ENCODE peak calls at places on chromosomes 3 and 15, in six cellular contexts. H, B, E, O, Y and K are unnamed samples. For H3K9me3 and H3K4me1, the result is how much of the 10 kb centered on the place peaks cover.

GRCh38 chr3:121998030-121998580 is 23.9 kb downstream of the ILDR1 start:
- DNase-seq in H (no peak), B (no peak), E (no peak), O (no peak), Y (no peak), K (no peak)

GRCh38 chr3:14490831-14491230 is 49.3 kb downstream of the GRIP2 start:
- DNase-seq in Y (no peak), H (no peak), B (no peak), E (no peak), O (no peak), K (no peak)

GRCh38 chr3:98343647-98344507 is 9.8 kb upstream of the OR5K4 start:
- DNase-seq in B (no peak), H (no peak), O (peak), Y (peak), E (peak), K (no peak)

GRCh38 chr3:153287017-153287416 is 125.0 kb downstream of the RAP2B start:
- DNase-seq in E (no peak), B (no peak), O (no peak), H (no peak), Y (no peak), K (no peak)

GRCh38 chr3:151864423-151865101 is 8.9 kb upstream of the SUCNR1 start:
- DNase-seq in E (no peak), O (no peak), H (no peak), B (no peak), Y (no peak), K (no peak)

GRCh38 chr15:29092376-29093064 is 177.1 kb downstream of the NSMCE3 start:
- DNase-seq in H (no peak), E (no peak), O (no peak), Y (no peak), B (peak), K (no peak)

GRCh38 chr3:32143849-32144757 is 37.7 kb downstream of the GPD1L start:
- DNase-seq in E (peak), O (peak), B (no peak), Y (peak), H (no peak), K (peak)

GRCh38 chr3:50237754-50238548 is 1.9 kb downstream of the GNAI2 start:
- DNase-seq in O (peak), Y (peak), H (peak), B (peak), E (no peak), K (peak)

GRCh38 chr3:95565502-95565901 is 1248.9 kb upstream of the EPHA6 start:
- DNase-seq in E (no peak), H (no peak), B (no peak), O (no peak), Y (no peak), K (no peak)

GRCh38 chr3:60421749-60422467 is 829.3 kb downstream of the FHIT start:
- DNase-seq in E (no peak), B (no peak), H (no peak), Y (no peak), O (no peak), K (no peak)

GRCh38 chr3:52230461-52230860 is 5.0 kb upstream of the TLR9 start:
- DNase-seq in B (no peak), O (no peak), Y (no peak), E (no peak), H (peak), K (no peak)

GRCh38 chr3:52231502-52232278 is 6.2 kb upstream of the TLR9 start:
- DNase-seq in O (peak), E (peak), B (peak), H (peak), Y (peak), K (no peak)

GRCh38 chr3:52232279-52233107 is 6.5 kb downstream of the TWF2 start:
- DNase-seq in Y (peak), B (no peak), E (no peak), O (no peak), H (peak), K (no peak)

GRCh38 chr3:52229656-52230055 is 4.2 kb upstream of the TLR9 start:
- DNase-seq in O (no peak), B (no peak), H (no peak), Y (no peak), E (no peak), K (no peak)

DNA sequence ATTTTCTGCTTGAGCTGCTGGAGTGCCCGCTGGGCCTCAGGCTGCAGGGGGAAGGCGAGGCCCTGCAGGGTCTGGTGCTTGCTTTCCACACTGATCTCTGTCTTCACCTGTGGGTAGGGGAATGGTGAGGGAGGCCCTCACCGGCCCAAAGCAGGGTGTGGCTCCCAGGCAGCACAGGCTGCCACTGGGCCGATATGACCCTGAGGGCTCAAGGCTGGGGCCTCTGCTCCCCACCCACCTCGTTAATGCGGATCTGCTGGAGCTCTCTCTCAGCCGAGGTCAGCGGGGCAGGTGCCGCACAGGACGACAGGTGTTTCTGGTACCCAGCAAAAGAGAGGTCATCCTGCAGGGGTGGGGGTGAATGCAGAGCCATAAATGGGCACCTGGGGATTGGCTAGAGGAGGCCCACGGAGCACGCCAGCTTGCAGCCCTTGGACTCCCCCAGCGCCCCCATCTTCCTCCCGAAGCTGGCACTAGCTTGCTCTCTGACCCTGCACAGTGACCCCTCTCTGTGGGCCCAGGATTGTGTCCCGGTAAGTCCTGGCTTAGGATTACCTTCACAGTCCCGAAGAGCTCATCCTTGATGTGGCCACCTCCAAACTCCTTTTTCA is 5.5 kb upstream of the TLR9 start:
- DNase-seq in B (no peak), H (no peak), O (no peak), E (no peak), Y (no peak), K (no peak)
- H3K4me3 ChIP-seq in B (no peak), H (no peak), O (no peak), E (no peak), Y (no peak), K (no peak)

GRCh38 chr3:123841476-123842238 is 42.5 kb downstream of the MYLK start:
- DNase-seq in Y (no peak), O (no peak), H (no peak), E (no peak), B (no peak), K (no peak)
- H3K9me3 ChIP-seq in Y (under half), O (under half), H (under half), E (under half), B (under half), K (under half)

GRCh38 chr3:46979958-46980497 is 562 bp downstream of the NBEAL2 start:
- DNase-seq in O (no peak), E (no peak), H (peak), B (no peak), Y (no peak), K (no peak)

GRCh38 chr3:46978381-46978780 is 1.1 kb upstream of the NBEAL2 start:
- DNase-seq in E (no peak), Y (no peak), H (peak), B (no peak), O (no peak), K (no peak)

GRCh38 chr3:46977811-46978195 is 1.3 kb upstream of the CCDC12 start:
- DNase-seq in B (peak), Y (no peak), O (no peak), H (no peak), E (no peak), K (no peak)

GRCh38 chr3:46976326-46977190 is at the start of gene CCDC12:
- DNase-seq in B (peak), Y (peak), O (peak), E (peak), H (peak), K (peak)

GRCh38 chr3:46978985-46979944 is at the start of gene NBEAL2:
- DNase-seq in H (peak), Y (peak), O (peak), E (peak), B (peak), K (peak)
- H3K4me1 ChIP-seq in H (half or more), Y (half or more), O (half or more), E (under half), B (under half), K (under half)

DNA sequence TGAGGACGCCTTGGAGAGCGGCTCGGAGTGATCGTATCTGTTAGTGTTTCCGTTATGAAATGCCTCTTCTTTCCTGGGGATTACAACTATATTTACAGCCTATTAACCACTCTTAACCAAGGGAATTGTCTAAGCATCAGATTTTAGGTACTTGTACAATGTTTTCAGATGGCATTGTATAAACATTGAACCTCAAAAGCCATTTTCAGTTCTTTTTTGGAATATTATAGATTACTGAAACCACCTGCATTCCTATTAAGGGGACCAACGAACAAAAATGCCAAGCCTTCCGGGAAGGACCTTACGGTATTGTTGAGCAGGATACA is 1.1 kb downstream of the NEO1 start:
- DNase-seq in Y (no peak), B (no peak), O (no peak), E (no peak), H (no peak), K (no peak)
- H3K4me3 ChIP-seq in Y (peak), B (peak), O (peak), E (peak), H (peak), K (peak)

DNA sequence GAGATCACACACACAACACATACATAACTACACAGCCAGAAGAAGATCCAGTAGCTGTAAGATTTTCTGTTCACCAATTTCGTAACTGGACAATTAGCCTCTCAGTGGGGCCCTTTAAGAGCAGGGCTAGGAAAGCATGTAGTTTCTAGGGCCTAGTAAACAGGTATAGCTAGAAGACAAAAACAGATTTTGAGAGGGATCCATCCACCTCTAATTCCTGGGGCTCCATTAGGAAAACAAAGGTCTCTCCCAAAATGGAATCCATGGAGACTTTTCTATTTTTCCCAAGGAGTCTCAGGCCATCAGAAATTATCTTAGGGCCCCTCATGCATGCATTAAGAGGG is 10.5 kb downstream of the KIF15 start:
- DNase-seq in B (no peak), H (no peak), O (no peak), Y (no peak), E (no peak), K (no peak)
- H3K9me3 ChIP-seq in B (under half), H (under half), O (under half), Y (under half), E (half or more), K (under half)

GRCh38 chr3:71146673-71147072 is 436.9 kb downstream of the FOXP1 start:
- DNase-seq in Y (no peak), O (no peak), E (no peak), H (no peak), B (no peak), K (no peak)

GRCh38 chr3:71144525-71145253 is 438.8 kb downstream of the FOXP1 start:
- DNase-seq in Y (no peak), E (no peak), H (no peak), O (no peak), B (no peak), K (no peak)

GRCh38 chr3:71143493-71143892 is 440.0 kb downstream of the FOXP1 start:
- DNase-seq in B (no peak), Y (no peak), E (no peak), O (no peak), H (no peak), K (no peak)

GRCh38 chr3:71148455-71149060 is 435.0 kb downstream of the FOXP1 start:
- DNase-seq in Y (no peak), B (no peak), H (no peak), O (no peak), E (no peak), K (no peak)

GRCh38 chr3:71145954-71146353 is 437.6 kb downstream of the FOXP1 start:
- DNase-seq in H (no peak), O (no peak), E (no peak), Y (no peak), B (no peak), K (no peak)
- H3K4me1 ChIP-seq in H (under half), O (under half), E (under half), Y (under half), B (under half), K (under half)

DNA sequence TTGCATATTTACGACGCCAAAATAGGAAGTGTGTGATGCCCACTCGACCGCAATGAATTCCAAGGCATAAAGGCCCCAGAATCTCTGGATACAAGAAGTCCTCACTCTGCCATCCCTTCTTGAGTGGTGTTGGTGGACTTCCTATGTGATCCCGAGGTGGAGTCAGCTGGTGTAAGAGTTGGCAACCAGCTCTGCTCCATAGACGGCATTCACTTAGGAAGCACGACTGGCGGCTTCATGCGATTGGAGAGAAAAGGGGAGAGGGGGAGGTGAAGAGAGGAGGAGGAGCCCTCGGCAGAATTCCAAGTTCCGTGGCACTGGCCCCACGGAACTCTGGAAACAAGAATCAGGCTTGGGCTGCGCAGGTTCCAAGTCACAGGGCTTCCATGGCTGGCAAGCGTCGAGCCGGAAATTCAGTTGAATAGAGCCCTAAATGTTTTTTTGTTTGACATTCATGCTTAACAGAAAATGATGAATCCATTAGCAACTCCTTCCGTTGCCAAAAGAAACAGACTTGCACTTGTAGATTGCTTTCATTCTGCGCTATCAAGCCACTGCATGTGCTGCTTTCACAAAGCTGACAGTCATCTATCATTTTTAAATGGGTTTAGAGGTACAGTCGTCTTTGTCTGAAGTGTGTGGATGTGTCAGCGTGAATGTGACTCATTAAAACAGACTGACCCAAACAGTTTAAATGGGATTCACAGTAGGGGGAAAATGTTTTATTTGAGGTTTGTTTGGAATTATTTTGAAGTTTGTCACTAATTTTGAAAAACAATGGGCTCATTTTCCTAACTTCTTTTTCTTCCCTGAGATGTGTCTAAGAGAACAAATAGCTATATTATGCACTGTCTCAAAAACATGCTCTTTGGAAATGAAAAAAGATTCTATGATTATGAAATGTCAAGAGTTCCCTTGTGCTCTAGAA is 428.3 kb upstream of the ATP11B start:
- DNase-seq in H (no peak), Y (no peak), O (peak), B (no peak), E (no peak), K (no peak)
- H3K4me3 ChIP-seq in H (no peak), Y (no peak), O (peak), B (no peak), E (no peak), K (no peak)

DNA sequence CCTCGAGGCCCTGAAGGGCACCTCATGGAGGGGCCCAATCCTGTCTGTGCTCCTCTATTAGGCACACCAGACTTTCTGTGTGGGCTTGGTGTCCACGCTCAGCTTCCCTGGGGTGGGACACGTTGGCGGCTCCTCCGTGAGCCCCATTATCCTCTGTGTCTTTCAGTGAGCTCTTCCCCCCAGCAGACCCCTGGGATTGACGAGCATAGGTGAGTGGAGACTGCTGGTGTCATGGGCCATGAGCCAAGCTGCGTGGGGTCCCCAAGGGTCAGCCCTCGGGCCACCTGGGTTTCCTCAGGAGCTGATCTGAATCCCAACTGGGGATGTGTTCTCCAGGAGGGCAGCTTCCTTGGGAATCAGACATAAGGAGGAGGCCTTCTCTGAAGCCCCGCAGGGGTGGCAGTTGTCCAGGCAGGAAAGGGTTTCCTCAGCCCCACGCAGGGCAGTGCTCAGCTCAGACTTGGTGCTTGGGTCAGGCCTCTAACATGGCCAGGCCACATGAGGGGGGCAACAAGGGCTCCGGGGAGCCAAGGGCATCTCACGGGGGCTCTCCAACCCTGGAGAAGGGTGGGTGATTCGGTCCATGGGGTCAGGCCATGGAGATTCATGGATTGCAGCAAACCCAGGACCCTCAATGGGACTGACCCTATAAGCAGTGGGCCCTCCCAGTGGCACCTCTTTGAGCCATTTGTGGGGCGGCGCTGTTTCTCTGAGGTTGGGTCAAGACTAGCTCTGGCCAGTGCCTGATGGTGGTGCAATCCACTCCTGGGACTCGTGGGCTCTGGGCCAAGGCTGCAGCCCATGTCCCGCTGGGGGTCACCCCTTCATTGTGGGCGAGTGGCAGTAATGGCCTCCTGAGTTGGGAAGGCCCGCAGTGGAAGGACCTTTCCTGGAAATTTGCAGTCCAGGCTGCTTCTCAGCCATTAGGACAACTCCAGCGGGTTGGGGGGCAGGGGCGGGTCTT is 222.5 kb downstream of the SNRPN start:
- DNase-seq in B (peak), E (no peak), Y (no peak), H (no peak), O (peak), K (peak)
- H3K9me3 ChIP-seq in B (half or more), E (under half), Y (under half), H (half or more), O (under half), K (under half)